ENCODE peak calls at places on chromosomes 12 and 14, in six cellular contexts. J is tibial artery, C is ovary, U is A549, X is brain microvascular endothelial cell, P is astrocyte. R is an unnamed sample.
A peak's percentile ranks its signal among the peaks of the same experiment; 100 is the strongest.

GRCh38 chr12:110743571-110744093 is 941 bp upstream of the PPP1CC start:
- DNase-seq in J (peak; percentile 30), C (peak; percentile 45), U (peak; percentile 48), X (no peak), P (no peak), R (peak; percentile 46)

GRCh38 chr12:2138871-2139308 is 86.1 kb downstream of the CACNA1C start:
- DNase-seq in J (no peak), C (no peak), U (no peak), X (peak; percentile 27), P (no peak), R (no peak)

GRCh38 chr12:103530352-103530751 is 34.6 kb upstream of the C12orf42 start:
- DNase-seq in J (no peak), C (no peak), U (no peak), X (no peak), P (no peak), R (no peak)

GRCh38 chr12:96240656-96241055 is 46.5 kb downstream of the ELK3 start:
- DNase-seq in J (no peak), C (no peak), U (no peak), X (no peak), P (peak; percentile 65), R (no peak)

GRCh38 chr14:26896447-26896846 is 298.6 kb upstream of the NOVA1 start:
- DNase-seq in J (peak; percentile 71), C (peak; percentile 44), U (no peak), X (no peak), P (peak; percentile 58), R (peak; percentile 90)

GRCh38 chr12:46524778-46525177 is 152.2 kb upstream of the SLC38A2 start:
- DNase-seq in J (peak; percentile 65), C (peak; percentile 89), U (peak; percentile 27), X (peak; percentile 60), P (peak; percentile 69), R (peak; percentile 99)

GRCh38 chr12:47863467-47863866 is 41.3 kb downstream of the VDR start:
- DNase-seq in J (no peak), C (no peak), U (no peak), X (no peak), P (no peak), R (no peak)

GRCh38 chr14:104515059-104515810 is 64.3 kb upstream of the C14orf180 start:
- DNase-seq in J (no peak), C (no peak), U (no peak), X (no peak), P (no peak), R (no peak)

GRCh38 chr12:12717586-12718381 is 616 bp downstream of the CDKN1B start:
- DNase-seq in J (peak; percentile 35), C (no peak), U (peak; percentile 46), X (no peak), P (no peak), R (peak; percentile 30)

GRCh38 chr12:48817957-48818830 is at the start of gene CACNB3:
- DNase-seq in J (peak; percentile 76), C (peak; percentile 81), U (peak; percentile 55), X (peak; percentile 51), P (peak; percentile 32), R (peak; percentile 31)

GRCh38 chr12:32522322-32523221 is 123.2 kb downstream of the FGD4 start:
- DNase-seq in J (no peak), C (no peak), U (no peak), X (no peak), P (no peak), R (peak; percentile 23)

GRCh38 chr14:93752980-93753561 is 35.2 kb downstream of the PRIMA1 start:
- DNase-seq in J (peak; percentile 31), C (no peak), U (no peak), X (no peak), P (no peak), R (no peak)

GRCh38 chr12:1797011-1797901 is 23.1 kb upstream of the LRTM2 start:
- DNase-seq in J (no peak), C (peak; percentile 60), U (no peak), X (no peak), P (no peak), R (no peak)

GRCh38 chr12:12839886-12840285 is 26.7 kb downstream of the DDX47 start:
- DNase-seq in J (peak; percentile 57), C (no peak), U (peak; percentile 76), X (peak; percentile 76), P (peak; percentile 79), R (peak; percentile 74)

GRCh38 chr14:87998414-87998813 is 5.4 kb upstream of the GALC start:
- DNase-seq in J (no peak), C (no peak), U (no peak), X (no peak), P (no peak), R (no peak)

GRCh38 chr12:39892146-39892545 is 213.7 kb downstream of the SLC2A13 start:
- DNase-seq in J (no peak), C (no peak), U (no peak), X (no peak), P (no peak), R (no peak)

GRCh38 chr14:53912121-53912520 is 44.5 kb downstream of the BMP4 start:
- DNase-seq in J (no peak), C (no peak), U (no peak), X (no peak), P (no peak), R (no peak)

GRCh38 chr12:23548742-23549141 is 400.7 kb downstream of the SOX5 start:
- DNase-seq in J (no peak), C (no peak), U (no peak), X (no peak), P (no peak), R (no peak)

GRCh38 chr12:19846561-19846960 is 407.3 kb downstream of the AEBP2 start:
- DNase-seq in J (no peak), C (no peak), U (peak; percentile 19), X (peak; percentile 55), P (peak; percentile 85), R (peak; percentile 72)

GRCh38 chr12:112005419-112006395 is 7.3 kb downstream of the TMEM116 start:
- DNase-seq in J (no peak), C (no peak), U (peak; percentile 57), X (no peak), P (no peak), R (peak; percentile 18)

GRCh38 chr12:4031703-4032291 is 158.6 kb upstream of the PARP11 start:
- DNase-seq in J (peak; percentile 55), C (peak; percentile 17), U (peak; percentile 16), X (peak; percentile 35), P (peak; percentile 51), R (no peak)

GRCh38 chr12:100120355-100120754 is 22.3 kb downstream of the BLTP3B start:
- DNase-seq in J (no peak), C (no peak), U (no peak), X (no peak), P (no peak), R (no peak)

GRCh38 chr12:98908866-98909265 is 263.8 kb downstream of the APAF1 start:
- DNase-seq in J (no peak), C (no peak), U (no peak), X (no peak), P (no peak), R (no peak)

GRCh38 chr14:67449096-67449495 is 37.1 kb upstream of the PLEK2 start:
- DNase-seq in J (no peak), C (no peak), U (no peak), X (no peak), P (no peak), R (no peak)

GRCh38 chr14:68968051-68968450 is 11.1 kb downstream of the ACTN1 start:
- DNase-seq in J (no peak), C (no peak), U (no peak), X (peak; percentile 0), P (no peak), R (no peak)

GRCh38 chr12:12167847-12168246 is 97.1 kb downstream of the BCL2L14 start:
- DNase-seq in J (no peak), C (no peak), U (peak; percentile 76), X (no peak), P (no peak), R (no peak)

GRCh38 chr12:90331821-90332220 is 623.2 kb downstream of the CCER1 start:
- DNase-seq in J (no peak), C (no peak), U (no peak), X (no peak), P (no peak), R (no peak)

GRCh38 chr12:66903782-66904396 is 225.0 kb upstream of the GRIP1 start:
- DNase-seq in J (no peak), C (no peak), U (no peak), X (no peak), P (no peak), R (no peak)

GRCh38 chr12:111151441-111151840 is 217.5 kb downstream of the PHETA1 start:
- DNase-seq in J (no peak), C (no peak), U (no peak), X (no peak), P (no peak), R (no peak)

GRCh38 chr14:53144244-53144643 is 8.9 kb downstream of the DDHD1 start:
- DNase-seq in J (no peak), C (no peak), U (no peak), X (no peak), P (no peak), R (no peak)

GRCh38 chr14:31457665-31458659 is 656 bp upstream of the DTD2 start:
- DNase-seq in J (no peak), C (no peak), U (peak; percentile 10), X (peak; percentile 28), P (no peak), R (no peak)

DNA sequence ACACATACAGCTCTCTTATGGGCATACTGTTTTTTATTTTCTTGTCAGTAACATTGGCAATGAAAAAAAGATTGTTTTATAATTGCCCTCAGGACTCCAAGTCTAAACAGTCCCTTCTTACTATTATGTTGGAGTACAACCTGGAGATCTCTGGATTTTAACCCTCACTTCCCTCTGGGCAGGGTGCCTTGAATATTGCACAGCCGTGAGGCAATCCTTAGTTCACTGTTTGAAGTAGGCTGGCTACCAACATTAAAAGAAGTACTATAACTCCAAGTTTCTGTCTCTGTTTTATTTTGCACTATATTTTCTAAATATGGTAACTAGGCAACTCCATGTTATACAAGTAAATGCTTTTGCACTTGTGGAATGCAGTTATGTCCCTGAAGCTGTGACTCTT is 490.8 kb downstream of the EGLN3 start:
- DNase-seq in J (no peak), C (no peak), U (no peak), X (no peak), P (no peak), R (peak; percentile 26)
- H3K4me3 ChIP-seq in J (no peak overlapping the region), C (no peak overlapping the region), U (no peak overlapping the region), X (no peak overlapping the region), P (no peak overlapping the region), R (no peak overlapping the region)

GRCh38 chr12:26471560-26471959 is 276.2 kb downstream of the SSPN start:
- DNase-seq in J (no peak), C (no peak), U (no peak), X (peak; percentile 13), P (peak; percentile 63), R (peak; percentile 75)
- TF ChIP-seq CTCF in J (no peak), C (no peak), U (no peak), X (no peak), P (no peak), R (no peak)

DNA sequence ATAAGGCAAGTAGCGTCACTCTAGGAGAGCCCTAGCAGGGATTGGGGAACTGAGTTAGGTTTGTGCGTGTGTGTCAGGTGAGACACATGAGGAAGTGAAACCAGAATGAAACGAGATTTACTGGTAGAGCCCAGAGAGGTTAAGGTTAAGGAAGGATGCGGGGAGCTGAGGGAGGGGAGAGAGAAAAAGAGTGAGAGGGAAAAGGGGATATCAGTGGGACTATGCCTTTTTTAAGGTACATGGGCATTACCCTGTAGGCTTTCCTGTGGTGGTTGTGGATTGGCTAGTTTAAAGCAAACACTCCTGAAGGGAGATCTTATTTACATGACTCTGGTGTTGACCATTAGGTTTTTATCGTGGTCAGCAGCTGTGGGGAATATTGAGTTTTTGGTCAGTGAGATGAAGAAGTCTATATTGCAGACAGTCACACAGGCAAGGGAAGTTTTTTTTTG is 13.9 kb downstream of the ZDHHC17 start:
- DNase-seq in J (no peak), C (no peak), U (no peak), X (no peak), P (no peak), R (no peak)
- H3K4me3 ChIP-seq in J (no peak overlapping the region), C (no peak overlapping the region), U (no peak overlapping the region), X (no peak overlapping the region), P (no peak overlapping the region), R (no peak overlapping the region)

GRCh38 chr14:38405851-38406630 is 150.1 kb upstream of the CLEC14A start:
- DNase-seq in J (no peak), C (no peak), U (peak; percentile 0), X (peak; percentile 1), P (peak; percentile 53), R (peak; percentile 26)
- TF ChIP-seq CTCF in J (no peak), C (no peak), U (no peak), X (no peak), P (no peak), R (no peak)

R was measured in fibroblast of the aortic adventitia.